ENCODE peak calls at places on chromosomes 5 and 9, in six cellular contexts. One of them, this sample, is unnamed.

GRCh38 chr9:35695801-35696420 is 6.2 kb upstream of the TPM2 start:
- DNase-seq in lower leg skin: no peak
- DNase-seq in GM06990: no peak
- DNase-seq in transverse colon: no peak
- DNase-seq in upper lobe of left lung: no peak
- DNase-seq in GM10248: no peak
- DNase-seq in this sample: no peak

GRCh38 chr9:100064872-100065581 is 33.8 kb downstream of the ERP44 start:
- DNase-seq in lower leg skin: no peak
- DNase-seq in GM06990: no peak
- DNase-seq in transverse colon: no peak
- DNase-seq in upper lobe of left lung: no peak
- DNase-seq in GM10248: no peak
- DNase-seq in this sample: no peak

GRCh38 chr5:5421149-5421960 is 1.1 kb upstream of the ICE1 start:
- DNase-seq in lower leg skin: no peak
- DNase-seq in GM06990: peak; percentile 22
- DNase-seq in transverse colon: peak; percentile 14
- DNase-seq in upper lobe of left lung: no peak
- DNase-seq in GM10248: no peak
- DNase-seq in this sample: no peak

GRCh38 chr9:74577956-74578355 is 80.8 kb downstream of the RORB start:
- DNase-seq in lower leg skin: no peak
- DNase-seq in GM06990: no peak
- DNase-seq in transverse colon: no peak
- DNase-seq in upper lobe of left lung: no peak
- DNase-seq in GM10248: no peak
- DNase-seq in this sample: no peak

GRCh38 chr5:13831236-13831810 is 113.2 kb downstream of the DNAH5 start:
- DNase-seq in lower leg skin: no peak
- DNase-seq in GM06990: no peak
- DNase-seq in transverse colon: no peak
- DNase-seq in upper lobe of left lung: no peak
- DNase-seq in GM10248: no peak
- DNase-seq in this sample: no peak

GRCh38 chr9:87683751-87684626 is 41.9 kb upstream of the CTSL start:
- DNase-seq in lower leg skin: peak; percentile 84
- DNase-seq in GM06990: no peak
- DNase-seq in transverse colon: no peak
- DNase-seq in upper lobe of left lung: no peak
- DNase-seq in GM10248: no peak
- DNase-seq in this sample: no peak

GRCh38 chr5:125148706-125149105 is 402.3 kb upstream of the ZNF608 start:
- DNase-seq in lower leg skin: no peak
- DNase-seq in GM06990: no peak
- DNase-seq in transverse colon: no peak
- DNase-seq in upper lobe of left lung: no peak
- DNase-seq in GM10248: no peak
- DNase-seq in this sample: no peak

GRCh38 chr9:98121096-98121495 is 2.1 kb upstream of the TRIM14 start:
- DNase-seq in lower leg skin: no peak
- DNase-seq in GM06990: no peak
- DNase-seq in transverse colon: peak; percentile 68
- DNase-seq in upper lobe of left lung: peak; percentile 53
- DNase-seq in GM10248: no peak
- DNase-seq in this sample: no peak

GRCh38 chr5:55855509-55855908 is 4.4 kb downstream of the IL31RA start:
- DNase-seq in lower leg skin: no peak
- DNase-seq in GM06990: no peak
- DNase-seq in transverse colon: no peak
- DNase-seq in upper lobe of left lung: no peak
- DNase-seq in GM10248: no peak
- DNase-seq in this sample: no peak

DNA sequence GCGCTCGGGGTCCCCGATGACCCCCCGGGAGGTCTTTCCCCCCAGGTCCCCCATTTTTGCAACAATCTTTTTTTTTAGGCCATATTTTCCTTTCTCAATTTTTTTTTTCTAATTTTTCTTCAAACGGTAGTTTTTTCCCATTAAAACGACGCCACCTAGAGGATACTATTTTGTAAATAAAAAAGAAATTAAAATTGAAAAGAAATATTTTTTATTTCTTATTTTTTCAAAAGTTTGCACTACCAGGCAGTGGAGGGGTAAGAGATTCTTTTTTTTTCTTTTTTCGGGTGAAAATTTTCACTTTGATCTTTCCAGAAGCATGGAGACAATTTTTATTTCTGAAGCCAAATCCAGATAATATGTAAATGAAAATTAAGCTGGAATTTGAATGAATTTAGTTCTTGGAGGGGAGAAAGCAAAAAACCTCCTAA is 712 bp downstream of the ZNF618 start:
- DNase-seq in lower leg skin: no peak
- DNase-seq in GM06990: no peak
- DNase-seq in transverse colon: no peak
- DNase-seq in upper lobe of left lung: no peak
- DNase-seq in GM10248: no peak
- DNase-seq in this sample: no peak
- TF ChIP-seq CTCF in lower leg skin: no peak
- TF ChIP-seq CTCF in GM06990: peak; percentile 21
- TF ChIP-seq CTCF in transverse colon: peak; percentile 54
- TF ChIP-seq CTCF in upper lobe of left lung: no peak
- TF ChIP-seq CTCF in GM10248: peak; percentile 25
- TF ChIP-seq CTCF in this sample: peak; percentile 80

GRCh38 chr5:121887727-121888126 is 36.0 kb downstream of the FTMT start:
- DNase-seq in lower leg skin: no peak
- DNase-seq in GM06990: no peak
- DNase-seq in transverse colon: no peak
- DNase-seq in upper lobe of left lung: no peak
- DNase-seq in GM10248: no peak
- DNase-seq in this sample: no peak

GRCh38 chr5:121885630-121886029 is 33.9 kb downstream of the FTMT start:
- DNase-seq in lower leg skin: no peak
- DNase-seq in GM06990: no peak
- DNase-seq in transverse colon: no peak
- DNase-seq in upper lobe of left lung: no peak
- DNase-seq in GM10248: no peak
- DNase-seq in this sample: no peak

DNA sequence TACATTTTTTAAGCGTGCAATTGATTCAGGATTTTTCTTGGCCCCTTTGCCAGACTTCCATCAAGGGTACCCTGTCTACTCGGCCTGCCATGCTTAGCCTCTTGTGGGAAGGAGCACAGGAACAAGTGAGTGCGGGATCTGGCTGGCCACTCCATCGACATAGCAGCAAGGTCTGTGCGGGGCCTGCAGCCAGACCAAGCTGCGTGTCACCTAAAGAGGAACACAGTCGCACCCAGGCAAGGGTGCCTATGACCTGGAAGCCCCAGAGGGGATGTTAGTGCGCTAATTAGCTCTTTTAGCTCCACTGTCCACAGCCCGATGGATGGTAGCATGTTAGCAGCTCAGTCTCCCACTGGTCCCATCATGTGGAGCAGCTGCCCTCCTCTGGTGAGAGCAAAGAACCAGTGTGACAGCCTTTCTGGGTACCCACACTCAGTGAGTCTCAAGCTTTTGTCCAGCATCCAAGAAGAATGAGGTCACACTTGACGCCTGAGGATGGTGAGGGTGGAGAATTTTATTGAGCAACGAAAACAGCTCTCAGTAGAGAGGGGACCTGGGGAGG is 38.7 kb downstream of the FTMT start:
- DNase-seq in lower leg skin: no peak
- DNase-seq in GM06990: no peak
- DNase-seq in transverse colon: no peak
- DNase-seq in upper lobe of left lung: no peak
- DNase-seq in GM10248: no peak
- DNase-seq in this sample: no peak
- TF ChIP-seq CTCF in lower leg skin: no peak
- TF ChIP-seq CTCF in GM06990: no peak
- TF ChIP-seq CTCF in transverse colon: no peak
- TF ChIP-seq CTCF in upper lobe of left lung: no peak
- TF ChIP-seq CTCF in GM10248: no peak
- TF ChIP-seq CTCF in this sample: no peak

GRCh38 chr5:146592342-146592741 is 76.4 kb upstream of the GPR151 start:
- DNase-seq in lower leg skin: no peak
- DNase-seq in GM06990: no peak
- DNase-seq in transverse colon: no peak
- DNase-seq in upper lobe of left lung: no peak
- DNase-seq in GM10248: no peak
- DNase-seq in this sample: no peak

GRCh38 chr5:146599261-146599660 is 83.3 kb upstream of the GPR151 start:
- DNase-seq in lower leg skin: no peak
- DNase-seq in GM06990: no peak
- DNase-seq in transverse colon: no peak
- DNase-seq in upper lobe of left lung: no peak
- DNase-seq in GM10248: no peak
- DNase-seq in this sample: no peak

DNA sequence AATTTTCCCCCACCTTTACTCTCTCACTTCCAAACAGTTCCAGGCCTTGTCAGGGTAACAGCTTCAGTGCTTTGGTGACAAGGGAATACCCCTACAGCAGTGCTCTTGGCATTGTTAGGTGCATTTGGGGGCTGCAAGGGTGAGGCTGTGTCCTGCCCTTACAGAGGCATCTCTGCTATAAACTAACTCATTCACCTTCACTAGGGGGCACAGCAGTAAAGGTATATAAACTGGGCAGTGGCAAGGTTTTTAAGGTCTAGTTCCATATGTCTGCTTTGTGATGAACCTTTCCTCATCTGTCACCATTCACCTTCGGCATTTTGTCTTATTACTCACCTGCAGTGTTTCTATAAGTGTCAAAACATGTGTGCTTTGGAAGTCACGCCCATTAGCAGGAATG is 79.1 kb upstream of the GPR151 start:
- DNase-seq in lower leg skin: no peak
- DNase-seq in GM06990: no peak
- DNase-seq in transverse colon: no peak
- DNase-seq in upper lobe of left lung: no peak
- DNase-seq in GM10248: no peak
- DNase-seq in this sample: no peak
- TF ChIP-seq CTCF in lower leg skin: no peak
- TF ChIP-seq CTCF in GM06990: peak; percentile 6
- TF ChIP-seq CTCF in transverse colon: no peak
- TF ChIP-seq CTCF in upper lobe of left lung: no peak
- TF ChIP-seq CTCF in GM10248: no peak
- TF ChIP-seq CTCF in this sample: no peak

GRCh38 chr5:153783278-153783677 is 255.4 kb downstream of the FAM114A2 start:
- DNase-seq in lower leg skin: no peak
- DNase-seq in GM06990: no peak
- DNase-seq in transverse colon: no peak
- DNase-seq in upper lobe of left lung: no peak
- DNase-seq in GM10248: no peak
- DNase-seq in this sample: no peak
- TF ChIP-seq CTCF in lower leg skin: no peak
- TF ChIP-seq CTCF in GM06990: no peak
- TF ChIP-seq CTCF in transverse colon: no peak
- TF ChIP-seq CTCF in upper lobe of left lung: no peak
- TF ChIP-seq CTCF in GM10248: no peak
- TF ChIP-seq CTCF in this sample: no peak

DNA sequence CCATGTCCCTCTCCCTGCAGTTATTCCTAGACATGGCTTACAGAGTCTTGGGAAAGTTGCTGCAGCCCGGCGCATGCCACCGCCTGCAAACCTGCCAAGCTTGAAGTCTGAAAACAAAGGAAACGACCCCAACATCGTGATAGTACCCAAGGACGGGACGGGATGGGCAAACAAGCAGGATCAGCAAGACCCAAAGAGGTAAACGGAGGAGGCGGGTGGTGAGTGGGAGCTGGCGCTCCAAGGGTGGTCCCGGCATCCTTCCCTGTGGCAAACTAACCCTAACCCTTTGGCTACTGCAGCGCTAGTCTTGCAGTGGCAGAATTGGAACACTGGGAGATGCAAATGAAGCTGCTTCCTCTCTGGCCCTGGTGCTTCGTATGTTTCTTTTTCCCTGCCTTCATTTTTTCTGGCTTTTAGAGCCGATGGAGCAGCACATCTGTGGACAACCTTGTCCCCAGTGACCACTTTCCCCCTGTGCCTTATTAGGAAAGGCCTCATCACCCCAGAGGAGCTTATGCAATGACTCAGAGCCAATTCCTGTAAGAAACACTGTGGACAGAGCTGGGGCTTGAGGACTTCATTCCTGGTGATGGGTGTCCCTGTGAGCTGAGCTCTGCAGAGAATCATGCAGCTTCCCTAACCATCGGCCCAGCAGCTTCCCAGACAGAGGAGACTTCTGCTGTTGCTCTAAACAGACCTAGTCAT is 38.9 kb downstream of the PRRC2B start:
- DNase-seq in lower leg skin: no peak
- DNase-seq in GM06990: no peak
- DNase-seq in transverse colon: no peak
- DNase-seq in upper lobe of left lung: no peak
- DNase-seq in GM10248: no peak
- DNase-seq in this sample: no peak
- TF ChIP-seq CTCF in lower leg skin: no peak
- TF ChIP-seq CTCF in GM06990: no peak
- TF ChIP-seq CTCF in transverse colon: no peak
- TF ChIP-seq CTCF in upper lobe of left lung: no peak
- TF ChIP-seq CTCF in GM10248: no peak
- TF ChIP-seq CTCF in this sample: no peak

DNA sequence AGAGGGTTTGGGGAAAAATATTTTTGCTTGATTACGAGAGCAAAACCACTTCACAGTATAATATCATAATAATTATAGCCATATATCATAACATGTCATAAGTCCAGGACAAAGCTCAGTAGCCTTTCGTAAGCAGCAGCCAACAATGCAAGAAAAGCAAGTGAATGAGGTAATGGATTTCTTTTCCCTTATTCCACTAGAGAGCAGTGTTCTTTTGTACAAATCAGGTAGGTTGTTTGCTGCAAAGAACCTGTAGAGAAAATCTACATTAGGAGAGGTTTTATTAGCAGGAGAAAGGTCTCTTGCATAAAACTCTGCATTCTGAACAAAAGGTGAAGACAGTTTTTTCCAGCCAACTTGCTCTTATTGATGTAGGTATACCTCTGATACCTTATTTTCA is 1033.4 kb downstream of the TLE4 start:
- DNase-seq in lower leg skin: no peak
- DNase-seq in GM06990: no peak
- DNase-seq in transverse colon: no peak
- DNase-seq in upper lobe of left lung: no peak
- DNase-seq in GM10248: no peak
- DNase-seq in this sample: no peak
- TF ChIP-seq CTCF in lower leg skin: no peak
- TF ChIP-seq CTCF in GM06990: no peak
- TF ChIP-seq CTCF in transverse colon: peak; percentile 43
- TF ChIP-seq CTCF in upper lobe of left lung: peak; percentile 13
- TF ChIP-seq CTCF in GM10248: no peak
- TF ChIP-seq CTCF in this sample: no peak

DNA sequence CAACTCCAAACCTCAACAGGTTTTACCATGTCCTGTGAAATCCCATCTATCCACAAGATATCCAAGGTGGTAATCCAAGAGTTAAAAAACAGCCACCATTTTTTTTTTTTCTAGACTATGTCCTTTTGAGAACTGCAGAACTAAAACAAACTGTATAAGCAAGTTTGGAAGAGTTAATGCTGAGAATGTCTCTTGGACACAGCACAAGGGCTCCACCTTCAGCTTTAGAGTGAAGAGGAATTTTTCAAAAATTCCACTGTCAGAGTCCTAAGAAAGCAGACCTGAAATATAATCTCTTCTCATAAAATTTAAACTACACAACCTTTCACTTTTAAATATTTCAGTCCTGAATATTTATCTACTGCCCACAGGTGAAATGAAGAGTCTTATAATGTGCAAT is 167.8 kb upstream of the CCNG1 start:
- DNase-seq in lower leg skin: no peak
- DNase-seq in GM06990: no peak
- DNase-seq in transverse colon: no peak
- DNase-seq in upper lobe of left lung: no peak
- DNase-seq in GM10248: no peak
- DNase-seq in this sample: no peak
- TF ChIP-seq CTCF in lower leg skin: no peak
- TF ChIP-seq CTCF in GM06990: peak; percentile 22
- TF ChIP-seq CTCF in transverse colon: no peak
- TF ChIP-seq CTCF in upper lobe of left lung: no peak
- TF ChIP-seq CTCF in GM10248: peak; percentile 45
- TF ChIP-seq CTCF in this sample: no peak

GRCh38 chr9:7259544-7260241 is 501.9 kb downstream of the KDM4C start:
- DNase-seq in lower leg skin: no peak
- DNase-seq in GM06990: no peak
- DNase-seq in transverse colon: no peak
- DNase-seq in upper lobe of left lung: no peak
- DNase-seq in GM10248: no peak
- DNase-seq in this sample: no peak
- TF ChIP-seq CTCF in lower leg skin: no peak
- TF ChIP-seq CTCF in GM06990: no peak
- TF ChIP-seq CTCF in transverse colon: no peak
- TF ChIP-seq CTCF in upper lobe of left lung: no peak
- TF ChIP-seq CTCF in GM10248: no peak
- TF ChIP-seq CTCF in this sample: no peak

This sample was measured in mesothelial cell of epicardium.